ENCODE peak calls at places on chromosomes 12 and 14, in seven cellular contexts. A, V, G, X, O, F and I are unnamed samples.

GRCh38 chr12:25781223-25781622 is 177.3 kb upstream of the RASSF8 start:
- DNase-seq in A (no peak), V (no peak), G (no peak), X (no peak), O (no peak), F (no peak), I (no peak)

GRCh38 chr12:27906658-27907473 is 65.7 kb downstream of the PTHLH start:
- DNase-seq in A (no peak), V (peak; percentile 66), G (no peak), X (peak; percentile 36), O (no peak), F (no peak), I (no peak)

GRCh38 chr12:111404362-111405148 is 1.2 kb upstream of the SH2B3 start:
- DNase-seq in A (no peak), V (no peak), G (no peak), X (peak; percentile 94), O (no peak), F (peak; percentile 33), I (no peak)

GRCh38 chr14:95387826-95388445 is 68.2 kb upstream of the CLMN start:
- DNase-seq in A (no peak), V (no peak), G (no peak), X (no peak), O (no peak), F (no peak), I (no peak)

GRCh38 chr14:77478796-77479195 is 19.8 kb downstream of the ISM2 start:
- DNase-seq in A (no peak), V (no peak), G (no peak), X (no peak), O (peak; percentile 30), F (no peak), I (no peak)

GRCh38 chr14:99872786-99873440 is 79.7 kb downstream of the EML1 start:
- DNase-seq in A (no peak), V (peak; percentile 11), G (no peak), X (no peak), O (no peak), F (no peak), I (peak; percentile 57)

GRCh38 chr12:12899530-12900380 is 8.4 kb downstream of the GPRC5A start:
- DNase-seq in A (no peak), V (peak; percentile 98), G (no peak), X (no peak), O (no peak), F (no peak), I (no peak)

GRCh38 chr14:103724116-103724515 is 8.5 kb downstream of the ZFYVE21 start:
- DNase-seq in A (no peak), V (peak; percentile 36), G (no peak), X (peak; percentile 30), O (no peak), F (no peak), I (no peak)

GRCh38 chr14:20745571-20746358 is at the start of gene EDDM3A:
- DNase-seq in A (no peak), V (no peak), G (no peak), X (no peak), O (no peak), F (no peak), I (no peak)

GRCh38 chr14:35398095-35398584 is 6.4 kb downstream of the NFKBIA start:
- DNase-seq in A (no peak), V (no peak), G (no peak), X (no peak), O (no peak), F (no peak), I (no peak)

GRCh38 chr12:76720068-76720467 is 43.8 kb upstream of the ZDHHC17 start:
- DNase-seq in A (no peak), V (peak; percentile 73), G (no peak), X (no peak), O (no peak), F (no peak), I (no peak)

GRCh38 chr12:110248096-110248447 is 33.0 kb upstream of the ATP2A2 start:
- DNase-seq in A (no peak), V (no peak), G (no peak), X (no peak), O (no peak), F (no peak), I (no peak)

GRCh38 chr12:64608901-64609542 is 1.3 kb upstream of the RASSF3 start:
- DNase-seq in A (peak; percentile 81), V (peak; percentile 68), G (peak; percentile 87), X (peak; percentile 83), O (peak; percentile 58), F (peak; percentile 58), I (peak; percentile 63)

GRCh38 chr12:3291939-3292338 is 199.1 kb upstream of the PRMT8 start:
- DNase-seq in A (no peak), V (no peak), G (no peak), X (no peak), O (no peak), F (no peak), I (no peak)

GRCh38 chr12:122079038-122079531 is 529 bp downstream of the MLXIP start:
- DNase-seq in A (no peak), V (no peak), G (no peak), X (peak; percentile 54), O (no peak), F (no peak), I (no peak)

GRCh38 chr12:122081697-122082221 is 3.2 kb downstream of the MLXIP start:
- DNase-seq in A (no peak), V (peak; percentile 55), G (no peak), X (peak; percentile 52), O (peak; percentile 58), F (no peak), I (no peak)

GRCh38 chr12:122079532-122080081 is 1.1 kb downstream of the MLXIP start:
- DNase-seq in A (no peak), V (no peak), G (no peak), X (no peak), O (no peak), F (no peak), I (no peak)

GRCh38 chr12:122081108-122081696 is 2.6 kb downstream of the MLXIP start:
- DNase-seq in A (no peak), V (no peak), G (no peak), X (peak; percentile 51), O (no peak), F (no peak), I (no peak)

GRCh38 chr12:122080149-122081107 is 1.9 kb downstream of the MLXIP start:
- DNase-seq in A (no peak), V (peak; percentile 86), G (peak; percentile 41), X (peak; percentile 53), O (no peak), F (no peak), I (no peak)
- TF ChIP-seq CEBPB in A (no peak), V (no peak), G (no peak), X (no peak), O (no peak), F (no peak), I (no peak)

GRCh38 chr12:15268927-15269552 is 47.8 kb upstream of the RERG start:
- DNase-seq in A (peak; percentile 62), V (peak; percentile 58), G (peak; percentile 62), X (peak; percentile 51), O (no peak), F (peak; percentile 64), I (no peak)
- TF ChIP-seq CEBPB in A (no peak), V (no peak), G (no peak), X (no peak), O (no peak), F (no peak), I (no peak)

DNA sequence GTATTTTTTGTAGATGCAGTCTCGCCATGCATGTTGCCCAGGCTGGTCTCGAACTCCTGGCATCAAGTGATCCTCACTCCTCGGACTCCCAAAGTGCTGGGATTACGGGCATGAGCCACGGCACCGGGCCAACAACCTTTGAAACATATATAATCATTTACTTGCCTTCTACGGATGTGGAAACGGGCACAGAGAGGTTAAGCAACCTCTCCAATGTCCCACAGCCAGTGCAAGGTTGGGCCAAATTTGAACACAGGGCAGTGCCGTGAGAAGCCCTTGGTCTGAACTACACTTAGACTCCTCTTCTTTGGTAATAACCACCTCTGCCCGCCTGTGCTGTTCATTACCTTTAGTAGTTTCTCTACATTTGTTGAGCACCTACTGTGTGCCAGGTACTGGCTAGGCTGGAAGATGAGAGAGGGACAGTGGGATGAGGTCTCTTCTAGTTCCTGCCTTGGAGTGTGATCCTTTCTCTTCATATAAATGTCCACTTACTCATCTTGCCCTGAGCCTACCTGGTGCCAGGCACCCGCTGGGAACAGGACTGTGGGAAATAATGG is 2.2 kb downstream of the DDX54 start:
- DNase-seq in A (no peak), V (no peak), G (no peak), X (no peak), O (no peak), F (no peak), I (no peak)
- TF ChIP-seq CEBPB in A (no peak), V (no peak), G (no peak), X (no peak), O (no peak), F (no peak), I (no peak)

DNA sequence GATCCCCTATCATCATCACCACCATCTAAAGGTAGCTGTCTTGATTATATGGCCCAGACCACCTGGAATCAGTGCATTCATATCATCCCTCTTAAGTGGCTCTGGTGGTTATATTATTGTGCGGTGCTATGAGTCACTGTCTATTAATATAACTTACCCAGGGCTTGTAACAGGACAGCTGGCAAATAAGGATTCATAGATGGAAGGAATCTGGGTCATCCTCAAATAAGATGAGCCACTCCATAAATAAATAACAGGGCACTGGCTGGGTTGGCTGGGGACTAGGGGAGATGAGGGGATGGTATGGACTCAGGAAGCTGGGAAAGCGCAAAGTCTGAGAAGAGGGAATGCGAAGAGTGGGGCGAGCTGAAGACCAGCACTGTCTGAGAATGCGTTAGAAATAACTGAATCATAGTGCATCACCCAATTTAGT is 216.1 kb downstream of the NUAK1 start:
- DNase-seq in A (no peak), V (peak; percentile 91), G (peak; percentile 39), X (no peak), O (no peak), F (no peak), I (no peak)
- TF ChIP-seq CEBPB in A (no peak), V (no peak), G (no peak), X (no peak), O (no peak), F (no peak), I (no peak)

GRCh38 chr12:127438512-127439244 is 828.3 kb upstream of the TMEM132C start:
- DNase-seq in A (no peak), V (no peak), G (no peak), X (no peak), O (no peak), F (no peak), I (no peak)
- TF ChIP-seq CEBPB in A (no peak), V (no peak), G (no peak), X (no peak), O (no peak), F (no peak), I (no peak)

GRCh38 chr14:75491376-75491978 is 30.8 kb upstream of the BATF start:
- DNase-seq in A (no peak), V (no peak), G (no peak), X (no peak), O (no peak), F (no peak), I (peak; percentile 35)
- TF ChIP-seq CEBPB in A (no peak), V (no peak), G (no peak), X (no peak), O (no peak), F (no peak), I (no peak)

DNA sequence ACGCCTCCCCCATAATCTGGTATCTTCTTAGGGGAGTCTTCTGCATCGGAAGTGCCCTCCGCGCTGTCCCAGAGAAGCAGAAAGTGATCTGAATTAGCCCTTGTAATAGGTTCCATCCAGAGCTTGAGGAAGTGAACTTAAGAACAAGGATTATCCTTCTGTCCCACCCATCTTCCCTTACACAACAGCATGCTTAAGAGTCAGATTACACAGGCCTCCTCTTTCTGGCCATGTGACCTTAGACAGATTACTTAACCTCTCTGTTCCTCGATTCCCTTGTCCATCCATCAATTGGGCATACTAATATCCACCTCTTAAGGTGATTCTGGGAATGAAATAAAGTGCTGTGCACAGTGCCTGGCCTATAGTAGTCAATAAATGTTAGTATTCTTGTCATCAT is 11.4 kb downstream of the CABP1 start:
- DNase-seq in A (no peak), V (peak; percentile 26), G (no peak), X (no peak), O (no peak), F (no peak), I (no peak)
- TF ChIP-seq CEBPB in A (no peak), V (no peak), G (no peak), X (peak; percentile 50), O (no peak), F (no peak), I (no peak)